ENCODE peak calls at places on chromosome 16, in six cellular contexts. One of them, this sample, is unnamed.

GRCh38 chr16:27892879-27893278 is 170.6 kb downstream of the GSG1L start:
- DNase-seq in neural crest cell: no peak
- DNase-seq in cardiac fibroblast: no peak
- DNase-seq in CD4-positive, alpha-beta T cell: no peak
- DNase-seq in thoracic aorta: no peak
- DNase-seq in tibial nerve: no peak
- DNase-seq in this sample: no peak

GRCh38 chr16:70775399-70775798 is 25.6 kb downstream of the VAC14 start:
- DNase-seq in neural crest cell: no peak
- DNase-seq in cardiac fibroblast: no peak
- DNase-seq in CD4-positive, alpha-beta T cell: no peak
- DNase-seq in thoracic aorta: no peak
- DNase-seq in tibial nerve: no peak
- DNase-seq in this sample: no peak

GRCh38 chr16:57940382-57940966 is 30.5 kb downstream of the CNGB1 start:
- DNase-seq in neural crest cell: no peak
- DNase-seq in cardiac fibroblast: peak; percentile 24
- DNase-seq in CD4-positive, alpha-beta T cell: no peak
- DNase-seq in thoracic aorta: no peak
- DNase-seq in tibial nerve: no peak
- DNase-seq in this sample: no peak

GRCh38 chr16:3819741-3820724 is 60.5 kb downstream of the CREBBP start:
- DNase-seq in neural crest cell: no peak
- DNase-seq in cardiac fibroblast: peak; percentile 97
- DNase-seq in CD4-positive, alpha-beta T cell: no peak
- DNase-seq in thoracic aorta: no peak
- DNase-seq in tibial nerve: no peak
- DNase-seq in this sample: no peak

GRCh38 chr16:83626204-83626603 is 181.6 kb upstream of the HSBP1 start:
- DNase-seq in neural crest cell: no peak
- DNase-seq in cardiac fibroblast: no peak
- DNase-seq in CD4-positive, alpha-beta T cell: no peak
- DNase-seq in thoracic aorta: no peak
- DNase-seq in tibial nerve: no peak
- DNase-seq in this sample: no peak

GRCh38 chr16:81863630-81864352 is 84.7 kb downstream of the PLCG2 start:
- DNase-seq in neural crest cell: no peak
- DNase-seq in cardiac fibroblast: no peak
- DNase-seq in CD4-positive, alpha-beta T cell: no peak
- DNase-seq in thoracic aorta: no peak
- DNase-seq in tibial nerve: no peak
- DNase-seq in this sample: no peak

GRCh38 chr16:88672776-88673175 is 9.9 kb upstream of the MVD start:
- DNase-seq in neural crest cell: no peak
- DNase-seq in cardiac fibroblast: no peak
- DNase-seq in CD4-positive, alpha-beta T cell: no peak
- DNase-seq in thoracic aorta: no peak
- DNase-seq in tibial nerve: no peak
- DNase-seq in this sample: no peak

GRCh38 chr16:69013991-69014390 is 91.5 kb upstream of the HAS3 start:
- DNase-seq in neural crest cell: no peak
- DNase-seq in cardiac fibroblast: peak; percentile 4
- DNase-seq in CD4-positive, alpha-beta T cell: no peak
- DNase-seq in thoracic aorta: no peak
- DNase-seq in tibial nerve: no peak
- DNase-seq in this sample: no peak

GRCh38 chr16:69890114-69890890 is 60.8 kb upstream of the CLEC18A start:
- DNase-seq in neural crest cell: peak; percentile 46
- DNase-seq in cardiac fibroblast: peak; percentile 37
- DNase-seq in CD4-positive, alpha-beta T cell: no peak
- DNase-seq in thoracic aorta: peak; percentile 36
- DNase-seq in tibial nerve: peak; percentile 51
- DNase-seq in this sample: no peak

GRCh38 chr16:89033796-89034572 is 57.0 kb upstream of the CBFA2T3 start:
- DNase-seq in neural crest cell: no peak
- DNase-seq in cardiac fibroblast: no peak
- DNase-seq in CD4-positive, alpha-beta T cell: no peak
- DNase-seq in thoracic aorta: no peak
- DNase-seq in tibial nerve: no peak
- DNase-seq in this sample: no peak

GRCh38 chr16:83365166-83365565 is 442.6 kb upstream of the HSBP1 start:
- DNase-seq in neural crest cell: no peak
- DNase-seq in cardiac fibroblast: peak; percentile 61
- DNase-seq in CD4-positive, alpha-beta T cell: no peak
- DNase-seq in thoracic aorta: no peak
- DNase-seq in tibial nerve: no peak
- DNase-seq in this sample: no peak

GRCh38 chr16:79798416-79799053 is 198.0 kb upstream of the MAF start:
- DNase-seq in neural crest cell: no peak
- DNase-seq in cardiac fibroblast: no peak
- DNase-seq in CD4-positive, alpha-beta T cell: no peak
- DNase-seq in thoracic aorta: no peak
- DNase-seq in tibial nerve: no peak
- DNase-seq in this sample: no peak

GRCh38 chr16:84718-85452 is 6.9 kb downstream of the MPG start:
- DNase-seq in neural crest cell: no peak
- DNase-seq in cardiac fibroblast: peak; percentile 97
- DNase-seq in CD4-positive, alpha-beta T cell: no peak
- DNase-seq in thoracic aorta: peak; percentile 79
- DNase-seq in tibial nerve: no peak
- DNase-seq in this sample: no peak

GRCh38 chr16:23640669-23640958 is 496 bp downstream of the PALB2 start:
- DNase-seq in neural crest cell: no peak
- DNase-seq in cardiac fibroblast: peak; percentile 8
- DNase-seq in CD4-positive, alpha-beta T cell: no peak
- DNase-seq in thoracic aorta: no peak
- DNase-seq in tibial nerve: no peak
- DNase-seq in this sample: peak; percentile 28

GRCh38 chr16:49280861-49281331 is 742 bp downstream of the CBLN1 start:
- DNase-seq in neural crest cell: no peak
- DNase-seq in cardiac fibroblast: no peak
- DNase-seq in CD4-positive, alpha-beta T cell: no peak
- DNase-seq in thoracic aorta: no peak
- DNase-seq in tibial nerve: no peak
- DNase-seq in this sample: no peak

GRCh38 chr16:49283376-49284049 is 1.9 kb upstream of the CBLN1 start:
- DNase-seq in neural crest cell: no peak
- DNase-seq in cardiac fibroblast: no peak
- DNase-seq in CD4-positive, alpha-beta T cell: no peak
- DNase-seq in thoracic aorta: no peak
- DNase-seq in tibial nerve: no peak
- DNase-seq in this sample: no peak

GRCh38 chr16:49282690-49283375 is 1.2 kb upstream of the CBLN1 start:
- DNase-seq in neural crest cell: no peak
- DNase-seq in cardiac fibroblast: peak; percentile 2
- DNase-seq in CD4-positive, alpha-beta T cell: no peak
- DNase-seq in thoracic aorta: no peak
- DNase-seq in tibial nerve: no peak
- DNase-seq in this sample: no peak

GRCh38 chr16:49281481-49281842 is at the start of gene CBLN1:
- DNase-seq in neural crest cell: no peak
- DNase-seq in cardiac fibroblast: no peak
- DNase-seq in CD4-positive, alpha-beta T cell: no peak
- DNase-seq in thoracic aorta: no peak
- DNase-seq in tibial nerve: no peak
- DNase-seq in this sample: no peak

DNA sequence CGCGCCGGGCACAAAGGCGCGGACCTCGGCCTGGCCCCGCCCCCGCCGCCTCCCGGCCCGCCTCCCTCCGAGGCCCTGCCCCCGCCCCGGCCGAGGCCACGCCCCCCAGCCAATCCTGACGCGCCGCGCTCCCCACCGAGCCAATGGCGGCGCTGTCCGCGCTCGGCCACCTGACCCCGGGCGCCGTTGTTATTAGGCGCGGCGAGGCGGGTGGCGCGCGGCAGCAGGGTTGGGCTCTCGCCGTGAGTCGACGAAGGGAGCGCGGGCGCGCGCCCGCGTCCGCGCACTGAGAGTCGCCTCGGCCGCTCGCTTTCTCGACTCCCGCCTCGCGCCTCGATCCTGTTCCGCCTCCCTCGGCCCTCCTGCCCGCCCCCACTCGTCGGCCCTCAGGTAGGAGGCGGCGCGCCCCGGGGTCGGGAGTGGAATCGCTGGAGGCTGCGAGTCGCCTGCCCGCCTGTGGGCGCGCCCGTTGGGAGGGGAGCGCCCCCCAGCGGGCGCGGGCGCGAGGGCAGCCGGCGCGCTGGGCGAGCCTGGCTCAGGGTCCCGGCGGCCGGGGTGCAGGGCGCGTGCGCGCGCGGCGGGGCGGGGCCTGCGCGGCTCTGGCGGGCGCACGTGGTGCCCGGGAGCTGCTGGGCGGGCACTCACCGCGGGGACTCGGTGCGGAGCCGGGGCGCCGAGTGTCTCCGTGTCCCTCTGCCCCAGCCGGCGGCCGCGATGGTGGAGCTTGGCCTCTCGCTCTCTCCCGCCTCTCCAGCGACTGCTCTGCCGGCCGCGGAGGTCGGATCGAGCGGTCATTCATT is 405 bp upstream of the CBLN1 start:
- DNase-seq in neural crest cell: peak; percentile 95
- DNase-seq in cardiac fibroblast: peak; percentile 51
- DNase-seq in CD4-positive, alpha-beta T cell: no peak
- DNase-seq in thoracic aorta: no peak
- DNase-seq in tibial nerve: peak; percentile 23
- DNase-seq in this sample: peak; percentile 63
- TF ChIP-seq CTCF in neural crest cell: peak; percentile 72
- TF ChIP-seq CTCF in cardiac fibroblast: no peak
- TF ChIP-seq CTCF in CD4-positive, alpha-beta T cell: no peak
- TF ChIP-seq CTCF in thoracic aorta: no peak
- TF ChIP-seq CTCF in tibial nerve: no peak
- TF ChIP-seq CTCF in this sample: peak; percentile 53

GRCh38 chr16:85172465-85173071 is 60.3 kb upstream of the CIBAR2 start:
- DNase-seq in neural crest cell: no peak
- DNase-seq in cardiac fibroblast: no peak
- DNase-seq in CD4-positive, alpha-beta T cell: no peak
- DNase-seq in thoracic aorta: no peak
- DNase-seq in tibial nerve: no peak
- DNase-seq in this sample: peak; percentile 45
- TF ChIP-seq CTCF in neural crest cell: peak; percentile 51
- TF ChIP-seq CTCF in cardiac fibroblast: no peak
- TF ChIP-seq CTCF in CD4-positive, alpha-beta T cell: no peak
- TF ChIP-seq CTCF in thoracic aorta: no peak
- TF ChIP-seq CTCF in tibial nerve: peak; percentile 10
- TF ChIP-seq CTCF in this sample: peak; percentile 65

DNA sequence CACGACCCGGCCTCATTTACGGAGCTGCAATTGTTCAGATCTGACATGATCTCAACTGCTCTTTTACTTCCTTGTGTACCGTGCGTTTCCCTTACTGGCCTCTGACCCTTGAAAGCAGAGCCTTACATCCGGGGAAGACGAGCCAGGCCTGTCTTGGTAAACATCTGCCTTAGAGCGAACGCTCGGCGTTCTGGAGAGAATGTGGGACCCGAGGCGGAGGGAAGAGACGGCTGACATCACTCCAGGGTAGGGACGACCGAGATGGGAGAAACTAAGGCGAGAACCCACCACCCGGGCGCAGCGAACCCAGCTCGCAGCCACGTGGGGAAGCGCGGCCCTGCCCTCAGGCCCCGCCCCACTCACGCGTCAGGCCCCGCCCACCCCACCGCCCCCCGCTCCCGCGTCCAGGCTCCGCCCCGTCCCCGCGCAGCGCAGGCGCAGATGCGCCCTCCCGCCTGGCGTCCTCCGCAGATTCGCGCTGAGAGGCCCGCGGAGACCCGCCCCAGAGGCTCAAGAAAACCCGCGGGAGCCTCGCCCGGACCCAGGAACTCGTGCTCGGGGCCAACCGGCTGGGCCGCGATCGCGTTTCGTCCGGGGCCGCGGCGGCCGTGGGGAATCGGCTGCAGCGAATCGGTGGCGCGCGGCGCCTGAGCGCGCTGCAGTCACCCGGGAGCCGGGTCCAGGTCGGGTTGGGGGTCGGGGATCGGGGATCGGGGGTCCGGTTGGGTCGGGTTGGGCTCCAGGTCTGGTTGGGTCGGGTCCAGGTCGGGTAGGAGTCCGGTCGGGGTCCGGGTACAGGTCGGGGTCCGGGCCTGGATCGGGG is at the start of gene TELO2:
- DNase-seq in neural crest cell: peak; percentile 81
- DNase-seq in cardiac fibroblast: peak; percentile 83
- DNase-seq in CD4-positive, alpha-beta T cell: peak; percentile 85
- DNase-seq in thoracic aorta: no peak
- DNase-seq in tibial nerve: peak; percentile 61
- DNase-seq in this sample: peak; percentile 86
- TF ChIP-seq CTCF in neural crest cell: peak; percentile 27
- TF ChIP-seq CTCF in cardiac fibroblast: no peak
- TF ChIP-seq CTCF in CD4-positive, alpha-beta T cell: peak; percentile 19
- TF ChIP-seq CTCF in thoracic aorta: no peak
- TF ChIP-seq CTCF in tibial nerve: no peak
- TF ChIP-seq CTCF in this sample: no peak

GRCh38 chr16:51149251-51149661 is 1.8 kb downstream of the SALL1 start:
- DNase-seq in neural crest cell: no peak
- DNase-seq in cardiac fibroblast: no peak
- DNase-seq in CD4-positive, alpha-beta T cell: no peak
- DNase-seq in thoracic aorta: no peak
- DNase-seq in tibial nerve: no peak
- DNase-seq in this sample: no peak

GRCh38 chr16:51144203-51144602 is 6.9 kb downstream of the SALL1 start:
- DNase-seq in neural crest cell: no peak
- DNase-seq in cardiac fibroblast: no peak
- DNase-seq in CD4-positive, alpha-beta T cell: no peak
- DNase-seq in thoracic aorta: no peak
- DNase-seq in tibial nerve: no peak
- DNase-seq in this sample: no peak

GRCh38 chr16:51147776-51148673 is 3.0 kb downstream of the SALL1 start:
- DNase-seq in neural crest cell: no peak
- DNase-seq in cardiac fibroblast: no peak
- DNase-seq in CD4-positive, alpha-beta T cell: no peak
- DNase-seq in thoracic aorta: no peak
- DNase-seq in tibial nerve: no peak
- DNase-seq in this sample: no peak

GRCh38 chr16:51148674-51149228 is 2.3 kb downstream of the SALL1 start:
- DNase-seq in neural crest cell: no peak
- DNase-seq in cardiac fibroblast: no peak
- DNase-seq in CD4-positive, alpha-beta T cell: no peak
- DNase-seq in thoracic aorta: no peak
- DNase-seq in tibial nerve: no peak
- DNase-seq in this sample: no peak

GRCh38 chr16:51146256-51146924 is 4.7 kb downstream of the SALL1 start:
- DNase-seq in neural crest cell: no peak
- DNase-seq in cardiac fibroblast: peak; percentile 22
- DNase-seq in CD4-positive, alpha-beta T cell: no peak
- DNase-seq in thoracic aorta: no peak
- DNase-seq in tibial nerve: no peak
- DNase-seq in this sample: no peak
- TF ChIP-seq CTCF in neural crest cell: peak; percentile 43
- TF ChIP-seq CTCF in cardiac fibroblast: peak; percentile 29
- TF ChIP-seq CTCF in CD4-positive, alpha-beta T cell: no peak
- TF ChIP-seq CTCF in thoracic aorta: no peak
- TF ChIP-seq CTCF in tibial nerve: no peak
- TF ChIP-seq CTCF in this sample: no peak